ENCODE peak calls at places on chromosomes 16 and 17, in ten cellular contexts. L is cardiac septum; A is hepatocyte; J is ELR; K is stomach; W is IMR-90; V is GM23338; P is naive thymus-derived CD4-positive, alpha-beta T cell; C is NCI-H82; G is HCT116. O is an unnamed sample.

GRCh38 chr17:46832945-46833839 is 14.7 kb upstream of the WNT3 start:
- DNase-seq in G (no peak), W (peak; percentile 87), J (peak; percentile 82), P (no peak), K (no peak), A (no peak), V (no peak), C (no peak), L (no peak), O (no peak)

GRCh38 chr16:275041-275621 is 613 bp downstream of the RGS11 start:
- DNase-seq in J (no peak), K (no peak), L (no peak), P (peak; percentile 18), C (no peak), G (no peak), V (peak; percentile 62), A (no peak), W (no peak), O (no peak)

GRCh38 chr16:71474864-71475263 is 12.8 kb upstream of the ZNF23 start:
- DNase-seq in C (no peak), L (no peak), J (peak; percentile 93), G (peak; percentile 90), K (no peak), W (peak; percentile 92), A (no peak), P (no peak), V (no peak), O (no peak)

GRCh38 chr17:4858880-4859260 is 25.7 kb downstream of the MINK1 start:
- DNase-seq in P (no peak), L (peak; percentile 82), J (peak; percentile 18), G (no peak), W (peak; percentile 27), C (no peak), V (peak; percentile 40), A (no peak), K (peak; percentile 59), O (no peak)

GRCh38 chr17:36117505-36118382 is 14.1 kb downstream of the CCL4 start:
- DNase-seq in V (no peak), K (no peak), C (peak; percentile 80), A (no peak), L (no peak), W (no peak), G (no peak), J (no peak), P (no peak), O (no peak)

GRCh38 chr17:21076242-21076641 is 33.4 kb upstream of the USP22 start:
- DNase-seq in W (no peak), J (no peak), G (no peak), K (no peak), V (no peak), C (peak; percentile 68), A (no peak), P (no peak), L (no peak), O (no peak)

GRCh38 chr16:57471852-57472664 is 9.6 kb downstream of the POLR2C start:
- DNase-seq in J (no peak), C (no peak), P (no peak), V (peak; percentile 52), G (no peak), K (no peak), W (no peak), A (peak; percentile 87), L (peak; percentile 47), O (peak; percentile 97)

GRCh38 chr16:69613283-69614154 is 47.8 kb downstream of the NFAT5 start:
- DNase-seq in P (peak; percentile 2), L (no peak), J (peak; percentile 15), G (no peak), K (no peak), W (peak; percentile 56), C (peak; percentile 85), V (no peak), A (peak; percentile 48), O (peak; percentile 54)

GRCh38 chr17:1002412-1002753 is 5.5 kb downstream of the TIMM22 start:
- DNase-seq in L (no peak), W (peak; percentile 75), J (peak; percentile 23), G (no peak), K (no peak), C (no peak), P (no peak), V (no peak), A (no peak), O (no peak)

GRCh38 chr16:49023095-49023494 is 258.5 kb downstream of the CBLN1 start:
- DNase-seq in J (peak; percentile 54), K (no peak), L (peak; percentile 69), P (no peak), G (peak; percentile 36), C (no peak), A (no peak), W (peak; percentile 39), V (no peak), O (no peak)

GRCh38 chr17:80891096-80892018 is 100.3 kb upstream of the CHMP6 start:
- DNase-seq in L (no peak), W (peak; percentile 94), G (peak; percentile 96), A (peak; percentile 26), P (peak; percentile 52), J (peak; percentile 99), V (no peak), C (no peak), K (peak; percentile 30), O (peak; percentile 91)

GRCh38 chr16:49961087-49961486 is 63.9 kb upstream of the CNEP1R1 start:
- DNase-seq in G (no peak), W (peak; percentile 3), L (no peak), C (no peak), K (no peak), V (no peak), A (no peak), P (no peak), J (no peak), O (no peak)

GRCh38 chr17:68290268-68290954 is 516 bp downstream of the SLC16A6 start:
- DNase-seq in A (peak; percentile 15), G (no peak), C (peak; percentile 53), P (peak; percentile 73), V (peak; percentile 74), K (peak; percentile 31), J (peak; percentile 37), W (no peak), L (no peak), O (no peak)

GRCh38 chr16:48542020-48542473 is 67.9 kb downstream of the N4BP1 start:
- DNase-seq in G (no peak), W (peak; percentile 54), V (peak; percentile 36), K (no peak), C (peak; percentile 32), A (peak; percentile 41), L (no peak), P (peak; percentile 23), J (peak; percentile 50), O (peak; percentile 66)

GRCh38 chr17:81518113-81518784 is 5.7 kb upstream of the ACTG1 start:
- DNase-seq in G (no peak), W (no peak), P (no peak), K (no peak), V (peak; percentile 52), A (no peak), C (no peak), J (no peak), L (no peak), O (no peak)

GRCh38 chr17:74280093-74280513 is 6.1 kb downstream of the DNAI2 start:
- DNase-seq in G (no peak), J (no peak), K (no peak), V (no peak), W (no peak), L (no peak), C (no peak), A (peak; percentile 32), P (peak; percentile 44), O (no peak)

GRCh38 chr17:73068322-73069153 is 23.9 kb downstream of the SLC39A11 start:
- DNase-seq in G (no peak), K (no peak), P (no peak), J (peak; percentile 90), V (no peak), A (peak; percentile 83), L (no peak), W (peak; percentile 92), C (no peak), O (peak; percentile 42)

GRCh38 chr17:31291820-31292219 is 5.2 kb downstream of the OMG start:
- DNase-seq in L (no peak), C (no peak), G (no peak), V (no peak), A (no peak), J (no peak), K (no peak), W (peak; percentile 14), P (no peak), O (no peak)

GRCh38 chr16:49419016-49419415 is 45.4 kb downstream of the C16orf78 start:
- DNase-seq in G (no peak), P (no peak), W (no peak), C (no peak), K (no peak), J (no peak), V (no peak), L (no peak), A (no peak), O (no peak)

GRCh38 chr16:54059319-54059718 is 227.3 kb downstream of the IRX3 start:
- DNase-seq in A (no peak), V (no peak), L (no peak), P (no peak), C (no peak), K (no peak), G (no peak), W (no peak), J (no peak), O (no peak)

GRCh38 chr16:89723279-89724250 is 2.2 kb downstream of the ZNF276 start:
- DNase-seq in C (no peak), L (no peak), J (no peak), G (no peak), W (peak; percentile 14), K (peak; percentile 45), P (peak; percentile 84), A (no peak), V (no peak), O (no peak)

GRCh38 chr17:80264048-80264792 is 3.6 kb downstream of the RNF213 start:
- DNase-seq in G (no peak), A (no peak), C (no peak), V (no peak), L (no peak), J (no peak), W (no peak), K (peak; percentile 37), P (peak; percentile 45), O (no peak)

GRCh38 chr17:57062865-57063264 is 22.2 kb upstream of the AKAP1 start:
- DNase-seq in W (no peak), C (no peak), A (no peak), K (no peak), V (no peak), L (no peak), P (no peak), G (no peak), J (no peak), O (no peak)